ENCODE peak calls at places on chromosomes 5 and 9, in nine cellular contexts. J is GOT3; M is ovary; P is stimulated activated naive B cell treated with anti-CD40 and anti-IgM and Interleukin-4, amounts not matched to agents 10 μg/mL and 1 μg/mL and 100 μg/mL, for 72 hours; G is activated T-cell treated with anti-CD3 and anti-CD28 coated beads for 1 hour; X is NCI-H146; K is NCI-H1694 treated with DMSO at 0.1 percent for 48 hours; H is lower leg skin; E is T-helper 17 cell. N is an unnamed sample.

GRCh38 chr9:33210006-33210715 is 29.8 kb upstream of the SPINK4 start:
- DNase-seq in G (no peak), K (no peak), J (no peak), E (no peak), X (no peak), P (no peak), H (no peak), M (no peak), N (no peak)

GRCh38 chr9:75001719-75002421 is 26.2 kb downstream of the CARNMT1 start:
- DNase-seq in K (peak; percentile 55), G (no peak), M (no peak), X (peak; percentile 65), P (peak; percentile 1), H (no peak), J (no peak), E (no peak), N (no peak)

GRCh38 chr9:78866228-78867132 is 569.6 kb downstream of the PSAT1 start:
- DNase-seq in E (no peak), K (no peak), H (no peak), M (no peak), J (no peak), X (no peak), G (no peak), P (no peak), N (no peak)

GRCh38 chr5:41856644-41857491 is 13.4 kb downstream of the OXCT1 start:
- DNase-seq in E (peak; percentile 48), X (peak; percentile 57), H (peak; percentile 61), K (peak; percentile 82), J (peak; percentile 3), G (peak; percentile 24), M (peak; percentile 29), P (peak; percentile 27), N (peak; percentile 31)

GRCh38 chr9:134571946-134572914 is 69.4 kb upstream of the COL5A1 start:
- DNase-seq in K (no peak), H (peak; percentile 8), J (no peak), M (no peak), P (no peak), E (no peak), X (no peak), G (no peak), N (no peak)

GRCh38 chr5:135264451-135265445 is 134.3 kb downstream of the MACROH2A1 start:
- DNase-seq in H (no peak), X (no peak), J (no peak), E (no peak), M (no peak), K (no peak), G (no peak), P (no peak), N (no peak)

GRCh38 chr5:178940569-178941360 is at the start of gene ZNF454:
- DNase-seq in M (peak; percentile 92), K (no peak), P (no peak), H (peak; percentile 80), J (no peak), G (no peak), E (no peak), X (no peak), N (no peak)

GRCh38 chr9:127754761-127755557 is 19.9 kb upstream of the TOR2A start:
- DNase-seq in X (peak; percentile 39), K (peak; percentile 21), M (no peak), H (no peak), G (no peak), P (no peak), E (no peak), J (no peak), N (no peak)

GRCh38 chr5:40410939-40411635 is 268.6 kb upstream of the PTGER4 start:
- DNase-seq in J (no peak), E (no peak), K (no peak), M (no peak), G (no peak), H (no peak), X (no peak), P (no peak), N (no peak)

GRCh38 chr5:139272471-139273321 is 20.8 kb upstream of the MATR3 start:
- DNase-seq in E (no peak), G (no peak), P (no peak), J (no peak), X (peak; percentile 55), K (no peak), H (no peak), M (no peak), N (no peak)

GRCh38 chr9:10112798-10113197 is 500.0 kb downstream of the PTPRD start:
- DNase-seq in E (no peak), M (no peak), J (no peak), H (no peak), P (no peak), K (no peak), X (no peak), G (no peak), N (no peak)

GRCh38 chr9:127248241-127248640 is 16.3 kb upstream of the GARNL3 start:
- DNase-seq in K (no peak), X (no peak), E (no peak), G (no peak), M (no peak), P (no peak), H (no peak), J (no peak), N (no peak)

GRCh38 chr9:5858833-5859232 is 25.9 kb upstream of the ERMP1 start:
- DNase-seq in M (no peak), J (no peak), K (no peak), H (no peak), X (no peak), P (no peak), G (no peak), E (no peak), N (no peak)

GRCh38 chr5:131671994-131672655 is 37.1 kb upstream of the RAPGEF6 start:
- DNase-seq in X (peak; percentile 3), E (no peak), P (no peak), K (no peak), J (no peak), H (peak; percentile 49), G (no peak), M (peak; percentile 42), N (no peak)

GRCh38 chr9:4579011-4579410 is 83.1 kb upstream of the PLPP6 start:
- DNase-seq in E (no peak), M (no peak), G (no peak), X (no peak), K (peak; percentile 62), H (no peak), J (no peak), P (no peak), N (no peak)

GRCh38 chr5:148535190-148535589 is 119.1 kb downstream of the HTR4 start:
- DNase-seq in M (no peak), P (no peak), J (no peak), E (no peak), X (no peak), G (no peak), H (no peak), K (no peak), N (no peak)

GRCh38 chr5:82753374-82753773 is 323.8 kb downstream of the TMEM167A start:
- DNase-seq in X (no peak), P (no peak), E (no peak), M (no peak), H (no peak), K (no peak), J (no peak), G (no peak), N (no peak)

GRCh38 chr5:174493536-174493935 is 230.8 kb upstream of the MSX2 start:
- DNase-seq in E (no peak), X (no peak), M (no peak), G (no peak), K (no peak), H (no peak), P (no peak), J (no peak), N (peak; percentile 62)

GRCh38 chr5:757931-758697 is 26.4 kb downstream of the ZDHHC11B start:
- DNase-seq in X (peak; percentile 60), J (no peak), M (peak; percentile 20), H (no peak), E (peak; percentile 42), K (no peak), G (no peak), P (no peak), N (peak; percentile 3)

GRCh38 chr5:95957804-95958203 is 3.8 kb downstream of the ELL2 start:
- DNase-seq in M (no peak), K (no peak), J (no peak), E (no peak), G (no peak), X (no peak), H (no peak), P (no peak), N (no peak)

GRCh38 chr9:79224672-79225433 is 346.9 kb upstream of the TLE4 start:
- DNase-seq in P (no peak), K (no peak), G (no peak), M (no peak), J (no peak), H (no peak), E (no peak), X (no peak), N (no peak)

GRCh38 chr9:75372499-75373268 is 284.4 kb downstream of the OSTF1 start:
- DNase-seq in X (no peak), H (peak; percentile 32), G (no peak), P (no peak), M (peak; percentile 17), E (no peak), J (no peak), K (no peak), N (no peak)

GRCh38 chr5:96348536-96348935 is 84.5 kb downstream of the PCSK1 start:
- DNase-seq in P (no peak), G (no peak), J (no peak), E (no peak), H (no peak), X (no peak), M (no peak), K (no peak), N (no peak)

GRCh38 chr5:126970517-126971017 is 59.8 kb downstream of the MARCHF3 start:
- DNase-seq in H (no peak), X (no peak), K (no peak), E (no peak), M (no peak), P (no peak), G (no peak), J (no peak), N (no peak)

GRCh38 chr5:36692791-36693763 is 86.7 kb downstream of the SLC1A3 start:
- DNase-seq in J (peak; percentile 37), H (peak; percentile 76), X (no peak), P (peak; percentile 61), G (no peak), K (no peak), M (peak; percentile 72), E (no peak), N (no peak)

GRCh38 chr5:80125962-80126480 is 90.9 kb downstream of the THBS4 start:
- DNase-seq in P (peak; percentile 15), X (no peak), E (no peak), M (no peak), K (no peak), J (no peak), G (no peak), H (no peak), N (no peak)

GRCh38 chr5:2917093-2917492 is 165.6 kb upstream of the IRX2 start:
- DNase-seq in H (no peak), K (no peak), J (no peak), E (no peak), M (no peak), G (no peak), X (no peak), P (no peak), N (no peak)

GRCh38 chr9:92669527-92669889 is 423 bp downstream of the IPPK start:
- DNase-seq in K (no peak), M (no peak), X (peak; percentile 46), E (peak; percentile 19), J (no peak), P (no peak), H (no peak), G (no peak), N (no peak)

GRCh38 chr9:113468716-113469448 is 5.4 kb downstream of the RGS3 start:
- DNase-seq in K (no peak), P (no peak), J (no peak), E (no peak), X (no peak), G (no peak), H (no peak), M (no peak), N (no peak)

N was measured in NCI-H1436 treated with DMSO at 0.1 percent for 48 hours.